ENCODE peak calls at places on chromosomes 4 and X, in ten cellular contexts. One of them, this sample, is unnamed. For H3K79me2, the result is how much of the 10 kb centered on the place peaks cover.

GRCh38 chr4:173919196-173919595 is 364.3 kb downstream of the FBXO8 start:
- DNase-seq in SK-N-SH: no peak
- DNase-seq in HCT116: no peak
- DNase-seq in H9: no peak
- DNase-seq in keratinocyte: no peak
- DNase-seq in PC-3: no peak
- DNase-seq in OCI-LY7: no peak
- DNase-seq in neural progenitor cell: no peak
- DNase-seq in fibroblast of lung: peak
- DNase-seq in mesendoderm: no peak
- DNase-seq in this sample: no peak

GRCh38 chr4:19791422-19792113 is 460.1 kb upstream of the SLIT2 start:
- DNase-seq in SK-N-SH: no peak
- DNase-seq in HCT116: no peak
- DNase-seq in H9: no peak
- DNase-seq in keratinocyte: no peak
- DNase-seq in PC-3: peak
- DNase-seq in OCI-LY7: no peak
- DNase-seq in neural progenitor cell: no peak
- DNase-seq in fibroblast of lung: no peak
- DNase-seq in mesendoderm: no peak
- DNase-seq in this sample: peak

GRCh38 chrX:150763810-150764209 is 70.6 kb downstream of the MTMR1 start:
- DNase-seq in SK-N-SH: no peak
- DNase-seq in HCT116: no peak
- DNase-seq in H9: peak
- DNase-seq in keratinocyte: peak
- DNase-seq in PC-3: no peak
- DNase-seq in OCI-LY7: no peak
- DNase-seq in neural progenitor cell: peak
- DNase-seq in fibroblast of lung: no peak
- DNase-seq in mesendoderm: peak
- DNase-seq in this sample: peak

GRCh38 chrX:35919536-35920309 is at the start of gene CFAP47:
- DNase-seq in SK-N-SH: peak
- DNase-seq in HCT116: no peak
- DNase-seq in H9: peak
- DNase-seq in keratinocyte: no peak
- DNase-seq in PC-3: peak
- DNase-seq in OCI-LY7: no peak
- DNase-seq in neural progenitor cell: peak
- DNase-seq in fibroblast of lung: peak
- DNase-seq in mesendoderm: peak
- DNase-seq in this sample: peak

GRCh38 chr4:100694467-100694866 is 176.6 kb upstream of the EMCN start:
- DNase-seq in SK-N-SH: peak
- DNase-seq in HCT116: no peak
- DNase-seq in H9: no peak
- DNase-seq in keratinocyte: no peak
- DNase-seq in PC-3: no peak
- DNase-seq in OCI-LY7: no peak
- DNase-seq in neural progenitor cell: no peak
- DNase-seq in fibroblast of lung: no peak
- DNase-seq in mesendoderm: peak
- DNase-seq in this sample: no peak

GRCh38 chr4:89894654-89895652 is at the start of gene MMRN1:
- DNase-seq in SK-N-SH: no peak
- DNase-seq in HCT116: no peak
- DNase-seq in H9: no peak
- DNase-seq in keratinocyte: no peak
- DNase-seq in PC-3: no peak
- DNase-seq in OCI-LY7: peak
- DNase-seq in neural progenitor cell: no peak
- DNase-seq in fibroblast of lung: no peak
- DNase-seq in mesendoderm: peak
- DNase-seq in this sample: no peak

GRCh38 chrX:47595701-47596655 is 13.7 kb downstream of the TIMP1 start:
- DNase-seq in SK-N-SH: no peak
- DNase-seq in HCT116: no peak
- DNase-seq in H9: no peak
- DNase-seq in keratinocyte: no peak
- DNase-seq in PC-3: no peak
- DNase-seq in OCI-LY7: no peak
- DNase-seq in neural progenitor cell: no peak
- DNase-seq in fibroblast of lung: peak
- DNase-seq in mesendoderm: no peak
- DNase-seq in this sample: no peak

GRCh38 chrX:97481228-97481627 is 597.5 kb downstream of the RPA4 start:
- DNase-seq in SK-N-SH: no peak
- DNase-seq in HCT116: no peak
- DNase-seq in H9: no peak
- DNase-seq in keratinocyte: no peak
- DNase-seq in PC-3: no peak
- DNase-seq in OCI-LY7: no peak
- DNase-seq in neural progenitor cell: no peak
- DNase-seq in fibroblast of lung: no peak
- DNase-seq in mesendoderm: peak
- DNase-seq in this sample: no peak

GRCh38 chr4:122548886-122549630 is 71.8 kb downstream of the IL21 start:
- DNase-seq in SK-N-SH: no peak
- DNase-seq in HCT116: no peak
- DNase-seq in H9: no peak
- DNase-seq in keratinocyte: no peak
- DNase-seq in PC-3: no peak
- DNase-seq in OCI-LY7: no peak
- DNase-seq in neural progenitor cell: no peak
- DNase-seq in fibroblast of lung: no peak
- DNase-seq in mesendoderm: no peak
- DNase-seq in this sample: peak

GRCh38 chr4:150578745-150579470 is 3.0 kb upstream of the MAB21L2 start:
- DNase-seq in SK-N-SH: no peak
- DNase-seq in HCT116: no peak
- DNase-seq in H9: peak
- DNase-seq in keratinocyte: no peak
- DNase-seq in PC-3: no peak
- DNase-seq in OCI-LY7: no peak
- DNase-seq in neural progenitor cell: peak
- DNase-seq in fibroblast of lung: peak
- DNase-seq in mesendoderm: peak
- DNase-seq in this sample: peak

GRCh38 chrX:43836435-43837184 is 45.6 kb downstream of the MAOB start:
- DNase-seq in SK-N-SH: peak
- DNase-seq in HCT116: peak
- DNase-seq in H9: no peak
- DNase-seq in keratinocyte: no peak
- DNase-seq in PC-3: peak
- DNase-seq in OCI-LY7: peak
- DNase-seq in neural progenitor cell: peak
- DNase-seq in fibroblast of lung: peak
- DNase-seq in mesendoderm: peak
- DNase-seq in this sample: peak

GRCh38 chr4:111957992-111958391 is 187.3 kb upstream of the FAM241A start:
- DNase-seq in SK-N-SH: no peak
- DNase-seq in HCT116: no peak
- DNase-seq in H9: no peak
- DNase-seq in keratinocyte: no peak
- DNase-seq in PC-3: no peak
- DNase-seq in OCI-LY7: no peak
- DNase-seq in neural progenitor cell: no peak
- DNase-seq in fibroblast of lung: no peak
- DNase-seq in mesendoderm: no peak
- DNase-seq in this sample: no peak

GRCh38 chr4:73419106-73420038 is 15.3 kb downstream of the ALB start:
- DNase-seq in SK-N-SH: no peak
- DNase-seq in HCT116: no peak
- DNase-seq in H9: no peak
- DNase-seq in keratinocyte: no peak
- DNase-seq in PC-3: no peak
- DNase-seq in OCI-LY7: no peak
- DNase-seq in neural progenitor cell: no peak
- DNase-seq in fibroblast of lung: no peak
- DNase-seq in mesendoderm: no peak
- DNase-seq in this sample: no peak

GRCh38 chr4:185755451-185755850 is 56.5 kb downstream of the SORBS2 start:
- DNase-seq in SK-N-SH: no peak
- DNase-seq in HCT116: no peak
- DNase-seq in H9: no peak
- DNase-seq in keratinocyte: no peak
- DNase-seq in PC-3: no peak
- DNase-seq in OCI-LY7: no peak
- DNase-seq in neural progenitor cell: no peak
- DNase-seq in fibroblast of lung: no peak
- DNase-seq in mesendoderm: no peak
- DNase-seq in this sample: no peak

GRCh38 chr4:185752881-185753280 is 59.1 kb downstream of the SORBS2 start:
- DNase-seq in SK-N-SH: no peak
- DNase-seq in HCT116: no peak
- DNase-seq in H9: no peak
- DNase-seq in keratinocyte: no peak
- DNase-seq in PC-3: no peak
- DNase-seq in OCI-LY7: no peak
- DNase-seq in neural progenitor cell: no peak
- DNase-seq in fibroblast of lung: no peak
- DNase-seq in mesendoderm: no peak
- DNase-seq in this sample: no peak

GRCh38 chr4:185761352-185762235 is 50.4 kb downstream of the SORBS2 start:
- DNase-seq in SK-N-SH: no peak
- DNase-seq in HCT116: no peak
- DNase-seq in H9: no peak
- DNase-seq in keratinocyte: no peak
- DNase-seq in PC-3: peak
- DNase-seq in OCI-LY7: no peak
- DNase-seq in neural progenitor cell: no peak
- DNase-seq in fibroblast of lung: peak
- DNase-seq in mesendoderm: no peak
- DNase-seq in this sample: no peak

GRCh38 chr4:185754961-185755360 is 57.0 kb downstream of the SORBS2 start:
- DNase-seq in SK-N-SH: no peak
- DNase-seq in HCT116: no peak
- DNase-seq in H9: no peak
- DNase-seq in keratinocyte: no peak
- DNase-seq in PC-3: peak
- DNase-seq in OCI-LY7: no peak
- DNase-seq in neural progenitor cell: no peak
- DNase-seq in fibroblast of lung: no peak
- DNase-seq in mesendoderm: no peak
- DNase-seq in this sample: no peak

GRCh38 chr4:185758807-185759206 is 53.2 kb downstream of the SORBS2 start:
- DNase-seq in SK-N-SH: no peak
- DNase-seq in HCT116: no peak
- DNase-seq in H9: no peak
- DNase-seq in keratinocyte: no peak
- DNase-seq in PC-3: no peak
- DNase-seq in OCI-LY7: no peak
- DNase-seq in neural progenitor cell: no peak
- DNase-seq in fibroblast of lung: no peak
- DNase-seq in mesendoderm: no peak
- DNase-seq in this sample: no peak
- H3K79me2 ChIP-seq in SK-N-SH: under half
- H3K79me2 ChIP-seq in HCT116: under half
- H3K79me2 ChIP-seq in H9: under half
- H3K79me2 ChIP-seq in keratinocyte: under half
- H3K79me2 ChIP-seq in PC-3: under half
- H3K79me2 ChIP-seq in OCI-LY7: under half
- H3K79me2 ChIP-seq in neural progenitor cell: under half
- H3K79me2 ChIP-seq in fibroblast of lung: under half
- H3K79me2 ChIP-seq in mesendoderm: under half
- H3K79me2 ChIP-seq in this sample: under half

GRCh38 chrX:15849555-15849954 is 5.1 kb downstream of the AP1S2 start:
- DNase-seq in SK-N-SH: peak
- DNase-seq in HCT116: no peak
- DNase-seq in H9: no peak
- DNase-seq in keratinocyte: no peak
- DNase-seq in PC-3: peak
- DNase-seq in OCI-LY7: no peak
- DNase-seq in neural progenitor cell: peak
- DNase-seq in fibroblast of lung: peak
- DNase-seq in mesendoderm: peak
- DNase-seq in this sample: peak
- H3K79me2 ChIP-seq in SK-N-SH: under half
- H3K79me2 ChIP-seq in HCT116: under half
- H3K79me2 ChIP-seq in H9: half or more
- H3K79me2 ChIP-seq in keratinocyte: under half
- H3K79me2 ChIP-seq in PC-3: under half
- H3K79me2 ChIP-seq in OCI-LY7: under half
- H3K79me2 ChIP-seq in neural progenitor cell: half or more
- H3K79me2 ChIP-seq in fibroblast of lung: under half
- H3K79me2 ChIP-seq in mesendoderm: under half
- H3K79me2 ChIP-seq in this sample: half or more

DNA sequence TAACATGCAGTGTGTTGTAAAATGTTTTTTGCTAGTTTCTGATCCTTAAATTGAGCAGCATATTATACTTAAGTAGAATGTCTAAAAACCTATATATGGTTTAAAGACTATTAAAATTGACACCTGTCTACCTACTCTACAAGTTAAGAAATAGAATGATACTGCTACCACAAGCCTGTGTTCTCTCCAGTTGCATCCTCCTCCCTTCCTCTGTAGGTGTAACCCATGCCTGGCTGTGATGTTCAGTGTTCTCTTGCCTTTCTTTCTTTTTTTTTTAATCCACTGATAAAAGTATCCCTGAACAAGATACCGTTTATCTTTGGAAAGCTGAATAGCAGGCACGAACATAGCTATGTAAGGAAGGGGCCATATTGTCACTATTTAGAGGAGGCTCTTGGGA is 99.1 kb downstream of the KDM6A start:
- DNase-seq in SK-N-SH: no peak
- DNase-seq in HCT116: no peak
- DNase-seq in H9: no peak
- DNase-seq in keratinocyte: no peak
- DNase-seq in PC-3: no peak
- DNase-seq in OCI-LY7: no peak
- DNase-seq in neural progenitor cell: no peak
- DNase-seq in fibroblast of lung: no peak
- DNase-seq in mesendoderm: no peak
- DNase-seq in this sample: no peak
- H3K79me2 ChIP-seq in SK-N-SH: half or more
- H3K79me2 ChIP-seq in HCT116: half or more
- H3K79me2 ChIP-seq in H9: under half
- H3K79me2 ChIP-seq in keratinocyte: half or more
- H3K79me2 ChIP-seq in PC-3: half or more
- H3K79me2 ChIP-seq in OCI-LY7: under half
- H3K79me2 ChIP-seq in neural progenitor cell: half or more
- H3K79me2 ChIP-seq in fibroblast of lung: under half
- H3K79me2 ChIP-seq in mesendoderm: half or more
- H3K79me2 ChIP-seq in this sample: half or more

GRCh38 chr4:53863163-53863562 is 201.2 kb downstream of the CHIC2 start:
- DNase-seq in SK-N-SH: no peak
- DNase-seq in HCT116: no peak
- DNase-seq in H9: no peak
- DNase-seq in keratinocyte: no peak
- DNase-seq in PC-3: no peak
- DNase-seq in OCI-LY7: no peak
- DNase-seq in neural progenitor cell: no peak
- DNase-seq in fibroblast of lung: peak
- DNase-seq in mesendoderm: no peak
- DNase-seq in this sample: no peak
- H3K79me2 ChIP-seq in SK-N-SH: under half
- H3K79me2 ChIP-seq in HCT116: under half
- H3K79me2 ChIP-seq in H9: under half
- H3K79me2 ChIP-seq in keratinocyte: under half
- H3K79me2 ChIP-seq in PC-3: under half
- H3K79me2 ChIP-seq in OCI-LY7: under half
- H3K79me2 ChIP-seq in neural progenitor cell: under half
- H3K79me2 ChIP-seq in fibroblast of lung: under half
- H3K79me2 ChIP-seq in mesendoderm: under half
- H3K79me2 ChIP-seq in this sample: under half

GRCh38 chrX:129782015-129782495 is 2.3 kb downstream of the SASH3 start:
- DNase-seq in SK-N-SH: no peak
- DNase-seq in HCT116: no peak
- DNase-seq in H9: no peak
- DNase-seq in keratinocyte: no peak
- DNase-seq in PC-3: no peak
- DNase-seq in OCI-LY7: no peak
- DNase-seq in neural progenitor cell: no peak
- DNase-seq in fibroblast of lung: no peak
- DNase-seq in mesendoderm: no peak
- DNase-seq in this sample: no peak
- H3K79me2 ChIP-seq in SK-N-SH: under half
- H3K79me2 ChIP-seq in HCT116: under half
- H3K79me2 ChIP-seq in H9: under half
- H3K79me2 ChIP-seq in keratinocyte: under half
- H3K79me2 ChIP-seq in PC-3: under half
- H3K79me2 ChIP-seq in OCI-LY7: half or more
- H3K79me2 ChIP-seq in neural progenitor cell: under half
- H3K79me2 ChIP-seq in fibroblast of lung: under half
- H3K79me2 ChIP-seq in mesendoderm: under half
- H3K79me2 ChIP-seq in this sample: under half

This sample was measured in GM23338.